ENCODE peak calls at places on chromosomes 5 and 9, in eight cellular contexts. F is T follicular helper cell, O is right cardiac atrium, X is NCI-H510A treated with DMSO at 0.1 percent for 48 hours, Z is cardiac fibroblast, I is foreskin fibroblast, C is neural crest cell, Q is AG10803. G is an unnamed sample.

GRCh38 chr5:116544542-116545241 is 29.9 kb downstream of the SEMA6A start:
- DNase-seq in F (no peak), O (no peak), X (no peak), Z (no peak), I (no peak), C (no peak), Q (no peak), G (no peak)

GRCh38 chr5:128199104-128199503 is 115.5 kb downstream of the SLC12A2 start:
- DNase-seq in F (no peak), O (no peak), X (no peak), Z (peak), I (peak), C (no peak), Q (no peak), G (no peak)

GRCh38 chr5:143168171-143168681 is 235.3 kb downstream of the NR3C1 start:
- DNase-seq in F (no peak), O (no peak), X (no peak), Z (no peak), I (peak), C (no peak), Q (peak), G (no peak)

GRCh38 chr5:74378464-74378863 is 262.1 kb downstream of the ENC1 start:
- DNase-seq in F (no peak), O (no peak), X (no peak), Z (no peak), I (peak), C (no peak), Q (peak), G (no peak)

GRCh38 chr5:20514145-20514544 is 526.1 kb upstream of the CDH18 start:
- DNase-seq in F (no peak), O (no peak), X (no peak), Z (no peak), I (no peak), C (no peak), Q (no peak), G (no peak)

GRCh38 chr9:17480966-17481365 is 97.9 kb upstream of the SH3GL2 start:
- DNase-seq in F (no peak), O (peak), X (no peak), Z (no peak), I (no peak), C (no peak), Q (no peak), G (no peak)

GRCh38 chr5:127826011-127826410 is 122.8 kb downstream of the CCDC192 start:
- DNase-seq in F (no peak), O (no peak), X (no peak), Z (no peak), I (peak), C (no peak), Q (peak), G (no peak)

GRCh38 chr5:75023368-75024159 is 28.8 kb downstream of the GCNT4 start:
- DNase-seq in F (no peak), O (no peak), X (no peak), Z (no peak), I (no peak), C (no peak), Q (no peak), G (peak)

GRCh38 chr5:93330506-93330905 is 250.5 kb downstream of the NR2F1-AS1 start:
- DNase-seq in F (no peak), O (no peak), X (no peak), Z (peak), I (peak), C (no peak), Q (peak), G (no peak)

GRCh38 chr9:95876138-95876444 is 600 bp downstream of the ERCC6L2 start:
- DNase-seq in F (no peak), O (no peak), X (no peak), Z (no peak), I (no peak), C (no peak), Q (no peak), G (no peak)

GRCh38 chr9:112734892-112735291 is 15.7 kb upstream of the SNX30 start:
- DNase-seq in F (no peak), O (no peak), X (no peak), Z (no peak), I (no peak), C (no peak), Q (no peak), G (no peak)

GRCh38 chr9:137721479-137721878 is 102.7 kb downstream of the EHMT1 start:
- DNase-seq in F (no peak), O (no peak), X (no peak), Z (no peak), I (no peak), C (no peak), Q (no peak), G (no peak)

GRCh38 chr5:124912653-124913328 is 166.4 kb upstream of the ZNF608 start:
- DNase-seq in F (no peak), O (peak), X (no peak), Z (no peak), I (no peak), C (no peak), Q (no peak), G (no peak)

GRCh38 chr9:109751253-109751652 is 28.7 kb upstream of the PALM2AKAP2 start:
- DNase-seq in F (no peak), O (no peak), X (peak), Z (no peak), I (peak), C (no peak), Q (no peak), G (no peak)

GRCh38 chr9:84542554-84542953 is 127.0 kb upstream of the NTRK2 start:
- DNase-seq in F (no peak), O (no peak), X (no peak), Z (no peak), I (no peak), C (no peak), Q (no peak), G (no peak)

GRCh38 chr9:125329978-125330377 is 68.4 kb downstream of the GAPVD1 start:
- DNase-seq in F (no peak), O (no peak), X (no peak), Z (no peak), I (no peak), C (no peak), Q (no peak), G (no peak)

GRCh38 chr5:17061973-17062470 is 125.9 kb upstream of the MYO10 start:
- DNase-seq in F (no peak), O (peak), X (no peak), Z (no peak), I (no peak), C (no peak), Q (no peak), G (no peak)

GRCh38 chr9:20872340-20872977 is 159.0 kb downstream of the HACD4 start:
- DNase-seq in F (no peak), O (no peak), X (no peak), Z (peak), I (peak), C (no peak), Q (peak), G (no peak)

GRCh38 chr5:81971086-81971693 is 633 bp upstream of the ATG10 start:
- DNase-seq in F (no peak), O (no peak), X (peak), Z (peak), I (peak), C (no peak), Q (no peak), G (no peak)

GRCh38 chr5:137294604-137295003 is 204.5 kb downstream of the SPOCK1 start:
- DNase-seq in F (no peak), O (no peak), X (no peak), Z (no peak), I (no peak), C (no peak), Q (no peak), G (no peak)

GRCh38 chr5:157215143-157215825 is 34.6 kb downstream of the ITK start:
- DNase-seq in F (no peak), O (no peak), X (no peak), Z (no peak), I (no peak), C (no peak), Q (no peak), G (no peak)

G was measured in stimulated activated naive CD4-positive, alpha-beta T cell.